ENCODE peak calls at places on chromosomes 3 and 15, in six cellular contexts. R, C, B, Y, Z and D are unnamed samples.

GRCh38 chr3:139574026-139574947 is 34.7 kb upstream of the RBP1 start:
- DNase-seq in R (no peak), C (no peak), B (no peak), Y (no peak), Z (no peak), D (no peak)

GRCh38 chr15:85764649-85765277 is 30.0 kb downstream of the KLHL25 start:
- DNase-seq in R (no peak), C (no peak), B (no peak), Y (no peak), Z (no peak), D (no peak)

GRCh38 chr15:63504979-63505841 is 817 bp downstream of the USP3 start:
- DNase-seq in R (peak; percentile 85), C (no peak), B (peak; percentile 76), Y (peak; percentile 59), Z (peak; percentile 64), D (peak; percentile 75)

GRCh38 chr15:63381301-63382192 is at the start of gene CA12:
- DNase-seq in R (peak; percentile 81), C (peak; percentile 34), B (no peak), Y (peak; percentile 64), Z (peak; percentile 28), D (peak; percentile 46)

GRCh38 chr3:24136624-24137310 is 191.7 kb downstream of the NR1D2 start:
- DNase-seq in R (no peak), C (no peak), B (no peak), Y (no peak), Z (no peak), D (no peak)

GRCh38 chr15:31040611-31041010 is 49.2 kb upstream of the MTMR10 start:
- DNase-seq in R (no peak), C (no peak), B (no peak), Y (no peak), Z (no peak), D (no peak)

GRCh38 chr3:53045107-53045783 is 628 bp downstream of the SFMBT1 start:
- DNase-seq in R (peak; percentile 45), C (no peak), B (peak; percentile 78), Y (peak; percentile 24), Z (no peak), D (no peak)

GRCh38 chr15:51982770-51983103 is 11.2 kb upstream of the LEO1 start:
- DNase-seq in R (peak; percentile 41), C (no peak), B (no peak), Y (no peak), Z (no peak), D (peak; percentile 30)

GRCh38 chr3:98985406-98985805 is 83.9 kb upstream of the DCBLD2 start:
- DNase-seq in R (peak; percentile 70), C (no peak), B (no peak), Y (no peak), Z (no peak), D (peak; percentile 60)

GRCh38 chr3:183579967-183580720 is 24.6 kb upstream of the KLHL6 start:
- DNase-seq in R (no peak), C (no peak), B (no peak), Y (no peak), Z (no peak), D (peak; percentile 48)

GRCh38 chr3:9204253-9205005 is 45.0 kb downstream of the SRGAP3 start:
- DNase-seq in R (no peak), C (no peak), B (no peak), Y (no peak), Z (peak; percentile 67), D (no peak)

GRCh38 chr3:54138937-54139547 is 16.7 kb downstream of the CACNA2D3 start:
- DNase-seq in R (no peak), C (no peak), B (no peak), Y (no peak), Z (no peak), D (no peak)

GRCh38 chr3:30779686-30780287 is 114.7 kb downstream of the GADL1 start:
- DNase-seq in R (peak; percentile 38), C (no peak), B (no peak), Y (peak; percentile 40), Z (peak; percentile 46), D (peak; percentile 26)
- TF ChIP-seq JUN in R (no peak), C (no peak), B (no peak), Y (no peak), Z (no peak), D (no peak)

GRCh38 chr3:150743508-150743907 is 19.5 kb downstream of the SIAH2 start:
- DNase-seq in R (peak; percentile 28), C (no peak), B (no peak), Y (no peak), Z (no peak), D (no peak)

GRCh38 chr3:150745832-150746231 is 17.1 kb downstream of the SIAH2 start:
- DNase-seq in R (no peak), C (no peak), B (no peak), Y (no peak), Z (no peak), D (no peak)

GRCh38 chr3:150742141-150742523 is 20.8 kb downstream of the SIAH2 start:
- DNase-seq in R (no peak), C (no peak), B (no peak), Y (no peak), Z (no peak), D (no peak)

GRCh38 chr3:150742679-150743078 is 20.3 kb downstream of the SIAH2 start:
- DNase-seq in R (no peak), C (no peak), B (no peak), Y (no peak), Z (no peak), D (no peak)

GRCh38 chr3:150744041-150745026 is 18.6 kb downstream of the SIAH2 start:
- DNase-seq in R (no peak), C (no peak), B (no peak), Y (no peak), Z (no peak), D (no peak)
- TF ChIP-seq JUN in R (no peak), C (no peak), B (no peak), Y (no peak), Z (no peak), D (no peak)

GRCh38 chr15:36896949-36897348 is 203.4 kb downstream of the MEIS2 start:
- DNase-seq in R (no peak), C (no peak), B (no peak), Y (no peak), Z (no peak), D (no peak)
- TF ChIP-seq JUN in R (no peak), C (no peak), B (no peak), Y (no peak), Z (no peak), D (no peak)

GRCh38 chr15:90036806-90037509 is 35.8 kb downstream of the ZNF710 start:
- DNase-seq in R (no peak), C (no peak), B (no peak), Y (no peak), Z (no peak), D (no peak)

GRCh38 chr15:90037510-90037860 is 36.4 kb downstream of the ZNF710 start:
- DNase-seq in R (no peak), C (no peak), B (no peak), Y (no peak), Z (peak; percentile 37), D (peak; percentile 50)

GRCh38 chr15:90035835-90036220 is 34.7 kb downstream of the ZNF710 start:
- DNase-seq in R (no peak), C (no peak), B (no peak), Y (no peak), Z (no peak), D (no peak)

GRCh38 chr15:90035095-90035834 is 34.1 kb downstream of the ZNF710 start:
- DNase-seq in R (peak; percentile 51), C (no peak), B (no peak), Y (no peak), Z (peak; percentile 81), D (peak; percentile 66)

DNA sequence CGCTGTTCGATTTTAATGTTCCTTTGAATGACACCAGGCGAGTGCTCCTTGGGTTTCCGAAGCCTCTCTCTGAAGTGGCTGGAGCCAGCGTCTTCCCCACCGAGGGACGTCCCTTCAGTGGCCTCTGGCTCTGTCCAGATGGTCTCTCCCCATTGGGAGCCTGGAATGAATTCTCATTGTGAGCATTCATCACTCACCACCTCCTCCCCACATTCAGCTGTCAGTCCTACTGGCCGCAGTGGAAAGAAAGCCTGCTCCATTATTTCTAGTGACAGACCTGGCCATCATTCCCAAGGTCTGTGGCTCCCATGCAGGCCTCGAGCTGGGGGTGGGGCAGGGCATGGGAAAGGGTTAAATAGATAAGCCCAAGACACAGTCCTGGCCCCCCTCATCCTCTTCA is 35.2 kb downstream of the ZNF710 start:
- DNase-seq in R (no peak), C (no peak), B (no peak), Y (no peak), Z (no peak), D (no peak)
- TF ChIP-seq JUN in R (no peak), C (no peak), B (no peak), Y (no peak), Z (no peak), D (no peak)

GRCh38 chr3:13673207-13673606 is 124.3 kb downstream of the FBLN2 start:
- DNase-seq in R (no peak), C (no peak), B (peak; percentile 58), Y (no peak), Z (no peak), D (no peak)
- TF ChIP-seq JUN in R (no peak), C (no peak), B (no peak), Y (no peak), Z (no peak), D (no peak)

GRCh38 chr15:60766391-60767128 is 287.6 kb upstream of the ICE2 start:
- DNase-seq in R (no peak), C (no peak), B (no peak), Y (no peak), Z (peak; percentile 18), D (no peak)
- TF ChIP-seq JUN in R (no peak), C (no peak), B (no peak), Y (no peak), Z (no peak), D (no peak)

GRCh38 chr3:169509359-169509758 is 154.2 kb downstream of the MECOM start:
- DNase-seq in R (no peak), C (no peak), B (no peak), Y (no peak), Z (no peak), D (peak; percentile 38)

GRCh38 chr3:169509780-169510179 is 153.7 kb downstream of the MECOM start:
- DNase-seq in R (no peak), C (no peak), B (no peak), Y (no peak), Z (no peak), D (peak; percentile 57)

GRCh38 chr3:169505577-169506155 is 157.8 kb downstream of the MECOM start:
- DNase-seq in R (peak; percentile 8), C (no peak), B (no peak), Y (peak; percentile 36), Z (peak; percentile 1), D (no peak)

GRCh38 chr3:169510378-169510777 is 153.1 kb downstream of the MECOM start:
- DNase-seq in R (no peak), C (no peak), B (no peak), Y (no peak), Z (no peak), D (peak; percentile 85)

GRCh38 chr3:169508426-169508825 is 155.1 kb downstream of the MECOM start:
- DNase-seq in R (no peak), C (no peak), B (no peak), Y (no peak), Z (no peak), D (no peak)
- TF ChIP-seq JUN in R (no peak), C (no peak), B (no peak), Y (no peak), Z (no peak), D (no peak)